ENCODE peak calls at places on chromosomes 3 and 15, in four cellular contexts. N is IMR-90, D is glutamatergic neuron, U is endothelial cell. F is an unnamed sample.

GRCh38 chr15:68623301-68623892 is 44.6 kb downstream of the CORO2B start:
- DNase-seq in N (peak), D (no peak), U (no peak), F (no peak)

GRCh38 chr3:183385698-183386590 is 42.5 kb downstream of the MCF2L2 start:
- DNase-seq in N (peak), D (peak), U (peak), F (peak)

GRCh38 chr15:74007820-74008371 is 13.4 kb downstream of the PML start:
- DNase-seq in N (no peak), D (no peak), U (no peak), F (no peak)

GRCh38 chr15:90059208-90059985 is 42.9 kb downstream of the IDH2 start:
- DNase-seq in N (no peak), D (no peak), U (peak), F (no peak)

GRCh38 chr3:27105904-27106303 is 263.3 kb downstream of the NEK10 start:
- DNase-seq in N (no peak), D (peak), U (peak), F (peak)

GRCh38 chr3:17412950-17413530 is 329.4 kb downstream of the TBC1D5 start:
- DNase-seq in N (peak), D (no peak), U (peak), F (peak)

GRCh38 chr15:33722005-33722672 is 246.2 kb upstream of the CHRM5 start:
- DNase-seq in N (peak), D (no peak), U (no peak), F (no peak)

GRCh38 chr15:97961067-97961954 is 808 bp downstream of the ARRDC4 start:
- DNase-seq in N (peak), D (peak), U (peak), F (peak)

GRCh38 chr3:13149331-13150203 is 76.3 kb upstream of the IQSEC1 start:
- DNase-seq in N (no peak), D (no peak), U (no peak), F (no peak)

GRCh38 chr3:188084751-188085595 is 69.0 kb upstream of the LPP start:
- DNase-seq in N (no peak), D (no peak), U (peak), F (peak)
- TF ChIP-seq CTCF in N (no peak), D (no peak), U (no peak), F (no peak)

GRCh38 chr3:51311055-51311454 is 74.0 kb upstream of the MANF start:
- DNase-seq in N (peak), D (no peak), U (no peak), F (no peak)
- TF ChIP-seq CTCF in N (peak), D (peak), U (peak), F (peak)

GRCh38 chr3:68996356-68996995 is 17.0 kb downstream of the EOGT start:
- DNase-seq in N (peak), D (no peak), U (no peak), F (no peak)

GRCh38 chr3:68999605-69000004 is 13.9 kb downstream of the EOGT start:
- DNase-seq in N (peak), D (no peak), U (no peak), F (no peak)

GRCh38 chr3:68997887-68998286 is 15.6 kb downstream of the EOGT start:
- DNase-seq in N (no peak), D (no peak), U (no peak), F (no peak)
- TF ChIP-seq CTCF in N (no peak), D (peak), U (peak), F (peak)

DNA sequence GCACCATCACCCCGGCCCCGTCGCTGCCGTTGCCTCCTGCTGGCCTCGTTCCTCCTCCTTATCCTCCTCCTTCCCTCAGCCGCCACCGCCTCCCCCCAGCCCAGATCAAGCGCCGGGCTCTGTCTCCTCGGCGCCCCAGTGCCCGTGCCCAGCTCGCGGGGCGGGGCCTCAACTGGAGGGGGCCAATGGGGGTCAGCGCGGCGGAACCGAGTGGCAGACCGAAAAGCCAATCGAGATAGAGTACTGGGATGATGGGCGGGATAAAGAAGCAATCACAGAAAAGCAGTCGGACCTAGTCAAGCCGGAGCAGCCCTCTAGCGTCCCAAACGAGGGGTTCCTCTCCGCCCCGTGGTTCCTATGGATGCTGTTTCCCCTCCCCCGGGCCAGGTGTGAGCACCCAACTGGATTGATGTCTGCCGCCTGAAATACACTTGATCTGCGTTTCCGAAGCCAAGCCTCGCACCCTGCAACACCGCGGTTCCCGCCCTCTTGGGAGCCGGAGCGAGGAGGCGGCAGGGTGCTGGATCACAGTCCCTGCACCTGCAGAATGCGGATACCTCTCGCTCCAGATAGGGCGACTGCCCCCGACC is at the start of gene FRMD5:
- DNase-seq in N (peak), D (peak), U (peak), F (peak)
- TF ChIP-seq CTCF in N (peak), D (no peak), U (no peak), F (peak)

DNA sequence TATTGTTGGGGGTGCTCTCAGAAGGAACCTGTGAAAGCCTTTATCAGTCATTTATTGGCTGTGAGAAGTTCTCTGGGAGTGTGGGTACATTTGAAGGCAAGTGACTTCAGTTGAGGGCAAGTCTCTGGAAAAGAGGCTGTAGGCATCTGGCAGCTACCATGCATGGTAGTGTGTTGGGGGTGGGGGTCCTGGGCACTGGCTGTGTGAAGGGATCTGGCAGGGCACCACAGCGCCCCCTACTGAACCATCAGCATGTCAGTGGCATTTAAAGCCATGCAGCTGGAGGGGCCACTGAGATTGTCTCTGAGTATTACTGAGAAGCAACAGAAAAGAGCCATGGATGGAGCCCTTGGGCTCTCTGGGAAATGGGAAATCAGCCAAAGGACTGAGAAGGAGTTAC is 30.6 kb downstream of the CRTAP start:
- DNase-seq in N (no peak), D (no peak), U (peak), F (peak)
- TF ChIP-seq CTCF in N (peak), D (peak), U (peak), F (no peak)

GRCh38 chr15:79769081-79769481 is 127.7 kb downstream of the MTHFS start:
- DNase-seq in N (no peak), D (no peak), U (no peak), F (no peak)
- TF ChIP-seq CTCF in N (peak), D (no peak), U (no peak), F (no peak)

GRCh38 chr3:136042608-136043221 is 77.2 kb downstream of the PPP2R3A start:
- DNase-seq in N (peak), D (no peak), U (no peak), F (no peak)

GRCh38 chr3:136044980-136045745 is 79.6 kb downstream of the PPP2R3A start:
- DNase-seq in N (no peak), D (no peak), U (no peak), F (no peak)

GRCh38 chr3:136050250-136050649 is 84.7 kb downstream of the PPP2R3A start:
- DNase-seq in N (no peak), D (no peak), U (no peak), F (no peak)

GRCh38 chr3:136048068-136048467 is 82.5 kb downstream of the PPP2R3A start:
- DNase-seq in N (no peak), D (no peak), U (no peak), F (no peak)
- TF ChIP-seq CTCF in N (no peak), D (no peak), U (no peak), F (no peak)

GRCh38 chr15:40052604-40053003 is 13.6 kb upstream of the SRP14 start:
- DNase-seq in N (no peak), D (no peak), U (no peak), F (no peak)

GRCh38 chr15:40054746-40055575 is 16.0 kb upstream of the SRP14 start:
- DNase-seq in N (peak), D (no peak), U (no peak), F (peak)

GRCh38 chr15:40051616-40052415 is 12.8 kb upstream of the SRP14 start:
- DNase-seq in N (no peak), D (no peak), U (no peak), F (no peak)

GRCh38 chr15:40054056-40054745 is 15.2 kb upstream of the SRP14 start:
- DNase-seq in N (peak), D (no peak), U (no peak), F (no peak)

DNA sequence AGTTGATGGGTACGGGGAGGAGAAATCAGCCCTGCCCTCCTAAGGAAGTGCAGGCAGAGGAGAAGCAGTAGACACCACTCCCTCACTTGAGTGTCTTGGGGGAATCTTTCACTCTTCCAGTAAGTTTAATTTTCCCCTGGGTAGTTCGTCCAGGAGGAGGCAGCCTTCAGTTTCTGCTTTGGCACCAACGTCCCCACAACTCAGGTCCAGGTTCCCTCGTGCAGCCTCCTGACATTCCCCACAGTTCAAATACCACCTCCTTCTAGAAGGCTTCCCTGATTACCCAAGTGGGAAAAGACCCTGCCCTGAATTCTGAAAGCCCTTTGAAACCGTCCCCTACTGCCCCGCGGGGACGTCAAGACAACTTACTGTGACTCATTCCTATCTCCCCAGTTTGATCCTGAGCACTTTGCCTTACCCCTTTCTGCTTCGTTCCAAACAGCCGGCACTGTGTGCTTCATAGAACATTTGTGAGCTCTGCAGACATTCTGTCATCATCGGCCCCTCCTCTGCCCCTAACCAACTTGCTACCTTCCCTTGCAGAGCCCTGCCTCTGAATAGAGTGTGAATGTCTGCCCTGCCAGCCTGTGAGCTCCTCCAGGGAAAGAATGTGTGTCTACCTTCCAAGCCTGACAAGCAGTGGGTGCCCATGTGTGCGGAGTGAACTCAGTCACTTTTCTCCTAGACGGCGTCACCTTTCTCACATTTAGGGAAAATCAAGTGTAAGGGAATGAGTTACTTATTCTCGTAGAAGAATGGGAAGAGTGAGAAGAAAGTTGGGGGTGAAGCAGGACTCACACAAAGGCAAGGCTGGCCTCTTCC is 14.5 kb upstream of the SRP14 start:
- DNase-seq in N (no peak), D (no peak), U (no peak), F (no peak)
- TF ChIP-seq CTCF in N (no peak), D (no peak), U (no peak), F (no peak)